ENCODE peak calls at places on chromosome 16, in nine cellular contexts. G, H, A, V, J, Q, E, X and F are unnamed samples.

GRCh38 chr16:65621640-65622039 is 499.8 kb upstream of the CDH11 start:
- DNase-seq in G (no peak), H (no peak), A (no peak), V (no peak), J (no peak), Q (no peak), E (no peak), X (no peak), F (no peak)

GRCh38 chr16:79613009-79613408 is 12.5 kb upstream of the MAF start:
- DNase-seq in G (no peak), H (no peak), A (no peak), V (no peak), J (no peak), Q (no peak), E (no peak), X (no peak), F (no peak)

GRCh38 chr16:17403156-17403809 is 67.5 kb downstream of the XYLT1 start:
- DNase-seq in G (no peak), H (no peak), A (no peak), V (no peak), J (no peak), Q (no peak), E (no peak), X (no peak), F (no peak)

GRCh38 chr16:51577621-51578303 is 426.7 kb upstream of the SALL1 start:
- DNase-seq in G (no peak), H (peak; percentile 15), A (no peak), V (no peak), J (no peak), Q (no peak), E (no peak), X (no peak), F (no peak)

GRCh38 chr16:57289391-57290257 is 5.2 kb upstream of the PLLP start:
- DNase-seq in G (no peak), H (no peak), A (no peak), V (no peak), J (no peak), Q (no peak), E (no peak), X (no peak), F (no peak)

GRCh38 chr16:64131423-64131822 is 990.4 kb downstream of the CDH11 start:
- DNase-seq in G (no peak), H (no peak), A (no peak), V (no peak), J (no peak), Q (no peak), E (no peak), X (no peak), F (no peak)

GRCh38 chr16:49459953-49460735 is 86.5 kb downstream of the C16orf78 start:
- DNase-seq in G (no peak), H (no peak), A (no peak), V (peak; percentile 15), J (no peak), Q (no peak), E (no peak), X (no peak), F (no peak)

GRCh38 chr16:58346831-58347371 is 45.4 kb upstream of the GINS3 start:
- DNase-seq in G (no peak), H (no peak), A (no peak), V (no peak), J (no peak), Q (no peak), E (no peak), X (no peak), F (no peak)

GRCh38 chr16:21554795-21555585 is 44.4 kb upstream of the METTL9 start:
- DNase-seq in G (peak; percentile 79), H (peak; percentile 71), A (peak; percentile 95), V (peak; percentile 98), J (peak; percentile 82), Q (peak; percentile 69), E (peak; percentile 54), X (peak; percentile 77), F (peak; percentile 74)

GRCh38 chr16:50136399-50136798 is 16.7 kb upstream of the TENT4B start:
- DNase-seq in G (no peak), H (no peak), A (no peak), V (no peak), J (no peak), Q (no peak), E (no peak), X (no peak), F (no peak)

GRCh38 chr16:50071075-50071671 is 5.4 kb downstream of the HEATR3 start:
- DNase-seq in G (no peak), H (no peak), A (no peak), V (no peak), J (no peak), Q (no peak), E (no peak), X (no peak), F (no peak)

GRCh38 chr16:19288872-19289799 is 3.6 kb downstream of the CLEC19A start:
- DNase-seq in G (no peak), H (no peak), A (no peak), V (no peak), J (no peak), Q (no peak), E (no peak), X (no peak), F (no peak)

GRCh38 chr16:9033125-9033830 is 58.2 kb upstream of the HAPSTR1 start:
- DNase-seq in G (no peak), H (peak; percentile 71), A (no peak), V (peak; percentile 79), J (no peak), Q (no peak), E (peak; percentile 71), X (no peak), F (peak; percentile 81)

DNA sequence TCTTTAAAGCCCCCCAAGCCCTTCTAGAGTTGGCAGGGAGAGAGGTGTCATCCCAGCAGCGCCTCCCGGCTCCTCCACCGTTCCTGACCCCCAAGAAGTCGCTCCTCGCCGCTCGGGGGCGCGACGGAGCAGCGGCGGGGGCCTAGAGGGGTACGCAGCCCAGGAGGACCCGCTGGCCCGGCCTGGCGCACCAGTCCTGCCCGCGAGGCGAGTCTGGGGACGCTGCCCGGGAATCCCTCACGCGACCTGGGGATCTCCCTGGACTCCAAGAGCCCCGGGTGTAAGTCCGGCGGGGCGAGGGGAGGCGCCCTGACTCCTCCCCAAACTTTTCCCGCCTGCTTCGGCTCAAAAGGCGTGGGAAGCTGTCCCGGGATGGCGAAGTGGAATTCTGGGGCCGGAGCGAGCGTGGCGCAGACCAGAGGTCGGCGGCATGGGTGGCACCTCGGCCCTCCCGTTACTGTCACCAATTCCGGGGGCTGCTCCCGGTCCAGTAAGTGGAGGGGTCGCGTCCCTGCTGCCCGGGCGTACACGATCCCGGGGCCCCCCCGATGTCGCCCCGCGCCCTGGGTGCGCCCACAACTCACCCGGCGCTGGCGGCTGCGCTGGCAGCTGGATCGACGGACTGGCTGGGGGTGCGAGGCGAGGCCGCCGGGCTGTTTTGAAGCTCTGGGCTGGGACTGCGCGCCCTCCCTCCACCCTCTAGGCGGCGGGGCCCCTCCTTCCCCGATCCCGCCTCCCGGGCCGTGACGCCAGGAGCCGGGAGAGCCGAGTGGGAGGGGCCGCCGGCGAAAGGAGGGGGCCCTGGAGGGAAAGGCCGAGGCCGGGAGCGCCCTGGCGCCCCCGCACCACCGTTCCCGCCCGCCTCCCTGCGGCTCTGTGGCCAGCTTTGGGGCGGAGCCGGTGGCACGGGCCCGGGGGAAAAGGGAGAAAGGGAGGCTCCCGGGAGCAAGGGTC is at the start of gene EMP2:
- DNase-seq in G (peak; percentile 67), H (peak; percentile 65), A (peak; percentile 46), V (peak; percentile 80), J (no peak), Q (peak; percentile 60), E (peak; percentile 92), X (peak; percentile 91), F (peak; percentile 75)
- TF ChIP-seq POLR2A in G (peak; percentile 94), H (peak; percentile 69), A (no peak), V (peak; percentile 71), J (peak; percentile 61), Q (peak; percentile 66), E (peak; percentile 58), X (peak; percentile 86), F (peak; percentile 58)

GRCh38 chr16:89241187-89242003 is 23.9 kb downstream of the ZNF778 start:
- DNase-seq in G (peak; percentile 40), H (peak; percentile 82), A (peak; percentile 83), V (peak; percentile 85), J (no peak), Q (peak; percentile 66), E (peak; percentile 69), X (peak; percentile 81), F (peak; percentile 81)
- TF ChIP-seq POLR2A in G (peak; percentile 80), H (peak; percentile 91), A (peak; percentile 96), V (peak; percentile 77), J (no peak), Q (peak; percentile 82), E (peak; percentile 84), X (peak; percentile 97), F (peak; percentile 84)

GRCh38 chr16:89201467-89202377 is 1.4 kb upstream of the SLC22A31 start:
- DNase-seq in G (no peak), H (peak; percentile 66), A (no peak), V (peak; percentile 88), J (no peak), Q (peak; percentile 59), E (no peak), X (peak; percentile 93), F (peak; percentile 87)
- TF ChIP-seq POLR2A in G (no peak), H (no peak), A (no peak), V (no peak), J (no peak), Q (no peak), E (no peak), X (no peak), F (no peak)

GRCh38 chr16:83928341-83929055 is 24.5 kb upstream of the OSGIN1 start:
- DNase-seq in G (no peak), H (peak; percentile 85), A (no peak), V (no peak), J (no peak), Q (no peak), E (peak; percentile 63), X (no peak), F (no peak)

GRCh38 chr16:83924686-83925085 is 25.8 kb downstream of the MLYCD start:
- DNase-seq in G (no peak), H (no peak), A (no peak), V (no peak), J (no peak), Q (no peak), E (no peak), X (no peak), F (no peak)

GRCh38 chr16:83925095-83925905 is 26.4 kb downstream of the MLYCD start:
- DNase-seq in G (no peak), H (no peak), A (no peak), V (no peak), J (no peak), Q (no peak), E (no peak), X (no peak), F (no peak)

GRCh38 chr16:83925957-83926725 is 26.9 kb upstream of the OSGIN1 start:
- DNase-seq in G (no peak), H (no peak), A (peak; percentile 19), V (no peak), J (no peak), Q (no peak), E (no peak), X (no peak), F (no peak)

DNA sequence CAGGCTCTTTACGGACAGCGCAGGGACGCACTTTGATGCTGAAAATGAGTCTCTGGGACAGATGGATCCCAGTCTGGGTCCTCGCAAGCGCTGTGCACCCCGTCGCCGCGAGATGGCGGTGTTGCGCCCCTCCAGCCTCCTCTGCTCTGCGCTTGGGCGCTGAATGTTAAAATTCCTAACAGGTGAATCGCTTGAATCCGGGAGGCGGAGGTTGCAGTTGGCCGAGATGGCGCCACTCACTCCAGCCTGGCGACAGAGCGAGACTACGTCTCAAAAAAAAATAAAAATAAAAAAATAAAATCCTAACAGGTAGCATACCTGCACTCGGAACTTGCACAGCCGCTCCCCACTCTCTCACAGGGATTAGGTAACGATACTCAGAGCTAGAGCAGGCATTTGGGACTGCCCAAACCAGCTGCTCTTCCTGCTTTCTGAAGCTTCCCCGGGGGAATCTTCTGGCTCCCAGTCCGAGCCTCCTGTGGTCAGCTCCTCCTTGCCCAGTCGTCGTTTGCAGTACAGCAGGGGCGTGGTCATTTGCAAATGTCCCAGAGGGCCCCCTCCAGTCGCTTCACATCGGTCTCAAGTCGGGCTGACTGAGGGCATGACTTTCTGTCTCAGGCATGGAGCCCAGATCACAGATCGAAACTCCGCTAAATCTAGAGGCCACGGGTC is 26.2 kb upstream of the OSGIN1 start:
- DNase-seq in G (peak; percentile 38), H (peak; percentile 65), A (peak; percentile 78), V (peak; percentile 87), J (no peak), Q (peak; percentile 67), E (peak; percentile 92), X (peak; percentile 75), F (peak; percentile 89)
- TF ChIP-seq POLR2A in G (no peak), H (no peak), A (no peak), V (no peak), J (no peak), Q (no peak), E (no peak), X (no peak), F (no peak)